ENCODE peak calls at places on chromosomes 12 and 14, in five cellular contexts. One of them, this sample, is unnamed.
A peak's percentile ranks its signal among the peaks of the same experiment; 100 is the strongest.

GRCh38 chr12:106956048-106956935 is 585 bp downstream of the TMEM263 start:
- DNase-seq in NB4: peak; percentile 76
- DNase-seq in upper lobe of right lung: peak; percentile 86
- DNase-seq in choroid plexus epithelial cell: peak; percentile 96
- DNase-seq in GM13977: peak; percentile 71
- DNase-seq in this sample: peak; percentile 76

GRCh38 chr14:99779751-99780150 is 13.5 kb upstream of the EML1 start:
- DNase-seq in NB4: no peak
- DNase-seq in upper lobe of right lung: no peak
- DNase-seq in choroid plexus epithelial cell: peak; percentile 51
- DNase-seq in GM13977: no peak
- DNase-seq in this sample: no peak

GRCh38 chr14:32756173-32756572 is 182.5 kb upstream of the NPAS3 start:
- DNase-seq in upper lobe of right lung: no peak
- DNase-seq in choroid plexus epithelial cell: no peak
- DNase-seq in GM13977: no peak
- DNase-seq in NB4: no peak
- DNase-seq in this sample: no peak

GRCh38 chr12:98821232-98821631 is 176.1 kb downstream of the APAF1 start:
- DNase-seq in NB4: no peak
- DNase-seq in upper lobe of right lung: no peak
- DNase-seq in GM13977: no peak
- DNase-seq in choroid plexus epithelial cell: no peak
- DNase-seq in this sample: no peak

GRCh38 chr12:27703720-27704452 is 6.7 kb upstream of the MRPS35 start:
- DNase-seq in upper lobe of right lung: no peak
- DNase-seq in NB4: peak; percentile 92
- DNase-seq in GM13977: peak; percentile 56
- DNase-seq in choroid plexus epithelial cell: peak; percentile 95
- DNase-seq in this sample: peak; percentile 73

GRCh38 chr12:100612557-100612956 is 39.1 kb downstream of the GAS2L3 start:
- DNase-seq in choroid plexus epithelial cell: no peak
- DNase-seq in NB4: no peak
- DNase-seq in GM13977: no peak
- DNase-seq in upper lobe of right lung: no peak
- DNase-seq in this sample: no peak

GRCh38 chr12:119476951-119477350 is 116.6 kb upstream of the TMEM233 start:
- DNase-seq in choroid plexus epithelial cell: no peak
- DNase-seq in NB4: no peak
- DNase-seq in upper lobe of right lung: no peak
- DNase-seq in GM13977: no peak
- DNase-seq in this sample: no peak

GRCh38 chr12:80293347-80293746 is 150.7 kb upstream of the PTPRQ start:
- DNase-seq in GM13977: no peak
- DNase-seq in choroid plexus epithelial cell: no peak
- DNase-seq in upper lobe of right lung: no peak
- DNase-seq in NB4: no peak
- DNase-seq in this sample: no peak

GRCh38 chr12:109721276-109721675 is 7.7 kb downstream of the FAM222A start:
- DNase-seq in choroid plexus epithelial cell: no peak
- DNase-seq in upper lobe of right lung: no peak
- DNase-seq in GM13977: no peak
- DNase-seq in NB4: no peak
- DNase-seq in this sample: no peak

GRCh38 chr12:4809449-4810218 is 89.4 kb downstream of the GALNT8 start:
- DNase-seq in upper lobe of right lung: no peak
- DNase-seq in choroid plexus epithelial cell: no peak
- DNase-seq in NB4: no peak
- DNase-seq in GM13977: no peak
- DNase-seq in this sample: peak; percentile 47

GRCh38 chr14:105389976-105390848 is 8.1 kb upstream of the TEX22 start:
- DNase-seq in NB4: peak; percentile 57
- DNase-seq in GM13977: no peak
- DNase-seq in upper lobe of right lung: no peak
- DNase-seq in choroid plexus epithelial cell: no peak
- DNase-seq in this sample: no peak

GRCh38 chr14:90695997-90696681 is 120.1 kb downstream of the TTC7B start:
- DNase-seq in NB4: no peak
- DNase-seq in upper lobe of right lung: no peak
- DNase-seq in GM13977: no peak
- DNase-seq in choroid plexus epithelial cell: no peak
- DNase-seq in this sample: no peak

GRCh38 chr12:114240288-114240687 is 165.7 kb downstream of the TBX5 start:
- DNase-seq in NB4: no peak
- DNase-seq in GM13977: no peak
- DNase-seq in upper lobe of right lung: no peak
- DNase-seq in choroid plexus epithelial cell: no peak
- DNase-seq in this sample: no peak

GRCh38 chr12:114248527-114248926 is 157.4 kb downstream of the TBX5 start:
- DNase-seq in NB4: no peak
- DNase-seq in upper lobe of right lung: no peak
- DNase-seq in GM13977: no peak
- DNase-seq in choroid plexus epithelial cell: no peak
- DNase-seq in this sample: no peak

GRCh38 chr12:114241973-114242434 is 163.9 kb downstream of the TBX5 start:
- DNase-seq in NB4: peak; percentile 32
- DNase-seq in GM13977: no peak
- DNase-seq in choroid plexus epithelial cell: no peak
- DNase-seq in upper lobe of right lung: no peak
- DNase-seq in this sample: no peak

GRCh38 chr12:114245555-114245954 is 160.4 kb downstream of the TBX5 start:
- DNase-seq in NB4: no peak
- DNase-seq in choroid plexus epithelial cell: no peak
- DNase-seq in GM13977: no peak
- DNase-seq in upper lobe of right lung: no peak
- DNase-seq in this sample: no peak
- TF ChIP-seq CTCF in NB4: no peak
- TF ChIP-seq CTCF in choroid plexus epithelial cell: no peak
- TF ChIP-seq CTCF in GM13977: no peak
- TF ChIP-seq CTCF in upper lobe of right lung: no peak
- TF ChIP-seq CTCF in this sample: no peak

GRCh38 chr12:123271182-123271491 is 519 bp downstream of the CDK2AP1 start:
- DNase-seq in upper lobe of right lung: peak; percentile 90
- DNase-seq in GM13977: peak; percentile 93
- DNase-seq in NB4: peak; percentile 85
- DNase-seq in choroid plexus epithelial cell: peak; percentile 63
- DNase-seq in this sample: peak; percentile 92
- TF ChIP-seq CTCF in upper lobe of right lung: peak; percentile 33
- TF ChIP-seq CTCF in GM13977: peak; percentile 81
- TF ChIP-seq CTCF in NB4: peak; percentile 42
- TF ChIP-seq CTCF in choroid plexus epithelial cell: peak; percentile 48
- TF ChIP-seq CTCF in this sample: peak; percentile 79

DNA sequence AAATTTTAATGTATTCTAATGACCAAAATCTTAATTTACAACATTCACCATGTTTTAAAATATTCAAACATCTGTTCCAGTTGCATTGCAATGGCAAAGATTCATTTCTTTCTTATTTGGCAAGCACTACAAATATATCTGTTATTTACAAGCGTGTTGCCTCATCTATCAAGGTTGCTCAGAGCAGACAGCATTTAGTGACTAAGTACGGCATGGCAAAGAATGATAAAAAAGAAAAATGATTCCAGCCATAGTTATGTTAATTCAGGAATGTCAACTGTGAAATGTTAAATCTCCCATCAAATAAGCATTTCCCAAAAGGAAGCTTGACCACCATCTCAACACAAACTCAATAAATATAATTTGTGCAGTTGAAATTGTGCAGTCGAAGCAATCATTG is 312.1 kb downstream of the SEC23A start:
- DNase-seq in choroid plexus epithelial cell: no peak
- DNase-seq in GM13977: no peak
- DNase-seq in upper lobe of right lung: no peak
- DNase-seq in NB4: no peak
- DNase-seq in this sample: no peak
- TF ChIP-seq CTCF in choroid plexus epithelial cell: no peak
- TF ChIP-seq CTCF in GM13977: no peak
- TF ChIP-seq CTCF in upper lobe of right lung: no peak
- TF ChIP-seq CTCF in NB4: no peak
- TF ChIP-seq CTCF in this sample: no peak

GRCh38 chr14:70754989-70755388 is 54.3 kb downstream of the MAP3K9 start:
- DNase-seq in NB4: no peak
- DNase-seq in choroid plexus epithelial cell: peak; percentile 60
- DNase-seq in GM13977: no peak
- DNase-seq in upper lobe of right lung: peak; percentile 82
- DNase-seq in this sample: no peak
- TF ChIP-seq CTCF in NB4: no peak
- TF ChIP-seq CTCF in choroid plexus epithelial cell: no peak
- TF ChIP-seq CTCF in GM13977: no peak
- TF ChIP-seq CTCF in upper lobe of right lung: no peak
- TF ChIP-seq CTCF in this sample: no peak

DNA sequence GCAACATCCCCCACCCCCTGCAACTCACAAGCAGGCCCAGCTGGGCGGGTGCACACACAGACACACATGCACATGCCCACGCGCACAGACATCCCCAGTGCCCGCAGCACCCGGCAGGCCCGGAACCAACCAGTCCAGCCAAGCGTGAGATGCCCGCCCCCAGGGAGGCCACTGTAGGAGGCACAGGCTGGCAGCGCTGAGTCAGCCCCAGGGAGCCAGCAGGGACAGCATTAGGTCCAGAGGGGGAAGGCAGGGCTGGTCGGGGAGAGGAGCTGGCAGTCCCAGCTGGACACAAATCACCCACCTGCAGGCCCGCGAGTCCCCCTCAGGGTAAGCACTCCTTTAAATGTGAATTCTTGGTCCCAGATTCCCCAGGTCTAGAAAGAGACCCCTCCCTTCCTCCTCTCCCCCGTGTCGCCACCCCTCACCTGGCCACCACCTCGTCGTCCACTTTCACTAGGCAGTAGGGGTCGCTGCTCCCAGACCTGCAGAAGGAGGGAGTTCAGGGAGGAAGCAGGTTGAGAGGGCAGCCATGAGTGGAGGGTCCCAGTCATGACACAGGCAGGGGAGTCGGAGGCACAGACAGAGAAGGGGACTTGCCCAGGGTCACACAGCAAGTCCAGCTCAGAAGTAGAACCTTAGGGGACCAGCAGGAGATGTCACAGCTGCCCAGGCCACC is 5.0 kb downstream of the RASAL1 start:
- DNase-seq in GM13977: no peak
- DNase-seq in upper lobe of right lung: no peak
- DNase-seq in NB4: peak; percentile 38
- DNase-seq in choroid plexus epithelial cell: no peak
- DNase-seq in this sample: peak; percentile 62
- TF ChIP-seq CTCF in GM13977: peak; percentile 60
- TF ChIP-seq CTCF in upper lobe of right lung: no peak
- TF ChIP-seq CTCF in NB4: peak; percentile 50
- TF ChIP-seq CTCF in choroid plexus epithelial cell: peak; percentile 34
- TF ChIP-seq CTCF in this sample: peak; percentile 40

GRCh38 chr12:52792185-52793029 is 3.5 kb downstream of the KRT3 start:
- DNase-seq in GM13977: no peak
- DNase-seq in choroid plexus epithelial cell: no peak
- DNase-seq in NB4: peak; percentile 55
- DNase-seq in upper lobe of right lung: peak; percentile 13
- DNase-seq in this sample: no peak

GRCh38 chr12:52789637-52790426 is 6.1 kb downstream of the KRT3 start:
- DNase-seq in NB4: peak; percentile 77
- DNase-seq in upper lobe of right lung: peak; percentile 68
- DNase-seq in choroid plexus epithelial cell: no peak
- DNase-seq in GM13977: no peak
- DNase-seq in this sample: no peak

GRCh38 chr12:52791271-52792184 is 4.4 kb downstream of the KRT3 start:
- DNase-seq in choroid plexus epithelial cell: no peak
- DNase-seq in GM13977: no peak
- DNase-seq in NB4: no peak
- DNase-seq in upper lobe of right lung: peak; percentile 53
- DNase-seq in this sample: no peak

GRCh38 chr12:52788876-52789636 is 6.9 kb downstream of the KRT3 start:
- DNase-seq in GM13977: no peak
- DNase-seq in NB4: no peak
- DNase-seq in choroid plexus epithelial cell: no peak
- DNase-seq in upper lobe of right lung: no peak
- DNase-seq in this sample: no peak

DNA sequence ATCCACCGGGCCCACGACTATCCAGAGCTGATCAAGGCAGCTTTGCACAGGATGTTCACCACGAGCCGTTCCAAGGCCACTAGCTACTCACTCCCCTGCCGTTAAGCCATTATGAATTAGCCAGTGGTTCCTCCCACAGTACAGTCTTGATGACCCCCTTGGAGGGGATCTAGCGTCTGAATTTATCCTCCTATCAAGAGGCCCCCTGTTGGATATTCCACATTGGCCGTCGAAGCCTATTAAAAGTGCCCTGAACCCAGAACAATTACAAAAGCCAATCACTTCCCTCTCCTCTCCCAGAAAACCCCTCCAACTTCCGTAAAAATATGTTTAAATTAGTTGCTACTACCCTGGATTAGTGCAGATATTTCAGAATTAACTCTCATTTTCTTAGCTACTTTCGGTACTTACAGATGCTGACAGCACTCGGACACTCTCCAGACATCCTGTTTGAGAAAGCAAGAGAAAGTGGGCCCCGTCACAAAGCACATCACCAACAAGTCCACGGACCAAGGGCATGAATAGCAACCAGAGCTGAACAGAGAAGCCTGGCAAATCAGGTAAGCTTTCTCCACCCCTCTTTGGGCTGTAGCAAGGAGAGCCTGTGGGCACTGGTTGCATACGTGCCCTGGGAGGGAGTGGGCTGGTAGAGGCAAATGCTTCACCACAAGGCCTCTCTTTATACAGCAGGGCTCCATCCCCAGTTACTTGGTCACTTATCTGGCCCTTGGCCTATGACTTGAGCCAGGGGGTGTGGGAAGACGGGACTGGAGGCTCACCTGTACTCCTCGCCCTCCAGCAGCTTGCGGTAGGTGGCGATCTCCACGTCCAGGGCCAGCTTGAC is 5.3 kb downstream of the KRT3 start:
- DNase-seq in choroid plexus epithelial cell: no peak
- DNase-seq in GM13977: no peak
- DNase-seq in NB4: no peak
- DNase-seq in upper lobe of right lung: peak; percentile 32
- DNase-seq in this sample: no peak
- TF ChIP-seq CTCF in choroid plexus epithelial cell: no peak
- TF ChIP-seq CTCF in GM13977: no peak
- TF ChIP-seq CTCF in NB4: no peak
- TF ChIP-seq CTCF in upper lobe of right lung: no peak
- TF ChIP-seq CTCF in this sample: no peak